ENCODE peak calls at places on chromosomes 1 and 21, in five cellular contexts. D is ELR; G is stimulated activated CD4-positive, alpha-beta T cell treated with anti-CD3 and anti-CD28 coated beads, Interleukin-15, amount 100 ng/mL, for 1 hour; Q is naive thymus-derived CD4-positive, alpha-beta T cell; C is mucosa of descending colon. J is an unnamed sample.

GRCh38 chr1:206081811-206082210 is 28.8 kb downstream of the RHEX start:
- DNase-seq in D (no peak), G (no peak), Q (no peak), C (no peak), J (no peak)

GRCh38 chr1:13965770-13966398 is 265.9 kb downstream of the PRDM2 start:
- DNase-seq in D (peak; percentile 4), G (no peak), Q (no peak), C (no peak), J (no peak)

GRCh38 chr1:119388450-119388849 is 19.9 kb downstream of the HAO2 start:
- DNase-seq in D (no peak), G (no peak), Q (no peak), C (no peak), J (no peak)

GRCh38 chr1:3884966-3885365 is 15.1 kb downstream of the C1orf174 start:
- DNase-seq in D (no peak), G (no peak), Q (no peak), C (no peak), J (no peak)

GRCh38 chr1:6419397-6419802 is 319 bp downstream of the HES2 start:
- DNase-seq in D (no peak), G (no peak), Q (no peak), C (no peak), J (no peak)

GRCh38 chr1:179719272-179719671 is 23.8 kb upstream of the FAM163A start:
- DNase-seq in D (no peak), G (no peak), Q (no peak), C (no peak), J (no peak)

GRCh38 chr1:235401251-235401650 is 34.0 kb downstream of the TBCE start:
- DNase-seq in D (peak; percentile 23), G (no peak), Q (no peak), C (no peak), J (no peak)

GRCh38 chr1:15422871-15423270 is 13.2 kb downstream of the EFHD2 start:
- DNase-seq in D (no peak), G (no peak), Q (no peak), C (no peak), J (no peak)

GRCh38 chr21:42209801-42210479 is 9.0 kb upstream of the ABCG1 start:
- DNase-seq in D (peak; percentile 44), G (no peak), Q (no peak), C (no peak), J (no peak)

GRCh38 chr1:85464497-85465098 is 361 bp downstream of the DDAH1 start:
- DNase-seq in D (peak; percentile 87), G (peak; percentile 1), Q (no peak), C (peak; percentile 85), J (no peak)

GRCh38 chr21:32484706-32485380 is 72.3 kb downstream of the EVA1C start:
- DNase-seq in D (no peak), G (no peak), Q (no peak), C (peak; percentile 81), J (no peak)

GRCh38 chr1:27382950-27383627 is at the start of gene CD164L2:
- DNase-seq in D (no peak), G (peak; percentile 31), Q (peak; percentile 45), C (peak; percentile 86), J (peak; percentile 34)

GRCh38 chr1:36913016-36913415 is 121.3 kb downstream of the GRIK3 start:
- DNase-seq in D (no peak), G (no peak), Q (no peak), C (no peak), J (no peak)

GRCh38 chr1:4581807-4582206 is 72.6 kb upstream of the AJAP1 start:
- DNase-seq in D (no peak), G (no peak), Q (no peak), C (no peak), J (no peak)

GRCh38 chr1:110554871-110555801 is 36.2 kb upstream of the KCNA10 start:
- DNase-seq in D (peak; percentile 31), G (peak; percentile 50), Q (peak; percentile 56), C (no peak), J (peak; percentile 48)

GRCh38 chr1:46315669-46316403 is 12.3 kb downstream of the UQCRH start:
- DNase-seq in D (peak; percentile 44), G (no peak), Q (no peak), C (no peak), J (no peak)

J was measured in CD4-positive, CD25-positive, alpha-beta regulatory T cell.